ENCODE peak calls at places on chromosomes 4 and X, in six cellular contexts. I, X, D, E, S and T are unnamed samples.

GRCh38 chr4:133143775-133144430 is 5.2 kb upstream of the PCDH10 start:
- DNase-seq in I (no peak), X (no peak), D (no peak), E (no peak), S (no peak), T (no peak)

GRCh38 chr4:120865985-120866384 is 56.5 kb downstream of the PRDM5 start:
- DNase-seq in I (no peak), X (no peak), D (no peak), E (no peak), S (no peak), T (no peak)

GRCh38 chr4:44446801-44447562 is 1.6 kb downstream of the KCTD8 start:
- DNase-seq in I (peak; percentile 8), X (no peak), D (no peak), E (no peak), S (no peak), T (no peak)

GRCh38 chr4:115873048-115873447 is 759.6 kb upstream of the NDST4 start:
- DNase-seq in I (no peak), X (no peak), D (no peak), E (no peak), S (no peak), T (no peak)

GRCh38 chrX:68842351-68842750 is 13.5 kb downstream of the EFNB1 start:
- DNase-seq in I (no peak), X (no peak), D (no peak), E (no peak), S (no peak), T (no peak)

GRCh38 chr4:60215906-60216305 is 984.2 kb upstream of the ADGRL3 start:
- DNase-seq in I (no peak), X (no peak), D (no peak), E (no peak), S (no peak), T (no peak)

GRCh38 chr4:57156242-57156990 is 46.2 kb upstream of the IGFBP7 start:
- DNase-seq in I (no peak), X (no peak), D (no peak), E (no peak), S (no peak), T (no peak)

GRCh38 chrX:118660085-118660484 is 67.3 kb upstream of the IL13RA1 start:
- DNase-seq in I (no peak), X (no peak), D (no peak), E (no peak), S (no peak), T (no peak)

GRCh38 chrX:120739300-120739699 is 109.4 kb upstream of the C1GALT1C1 start:
- DNase-seq in I (no peak), X (no peak), D (no peak), E (no peak), S (no peak), T (no peak)

GRCh38 chr4:87011340-87012034 is 76.7 kb downstream of the AFF1 start:
- DNase-seq in I (peak; percentile 84), X (no peak), D (no peak), E (no peak), S (no peak), T (no peak)

GRCh38 chrX:45198301-45198700 is 2.4 kb downstream of the DIPK2B start:
- DNase-seq in I (no peak), X (no peak), D (no peak), E (no peak), S (no peak), T (no peak)

GRCh38 chr4:72110886-72111285 is 79.1 kb downstream of the NPFFR2 start:
- DNase-seq in I (no peak), X (no peak), D (no peak), E (no peak), S (no peak), T (no peak)

GRCh38 chrX:108590496-108590895 is 145.9 kb downstream of the IRS4 start:
- DNase-seq in I (no peak), X (no peak), D (no peak), E (no peak), S (no peak), T (no peak)

GRCh38 chrX:21948897-21949578 is 8.5 kb downstream of the SMS start:
- DNase-seq in I (no peak), X (no peak), D (no peak), E (no peak), S (no peak), T (no peak)

GRCh38 chr4:173370130-173370476 is 651 bp upstream of the SAP30 start:
- DNase-seq in I (no peak), X (peak; percentile 66), D (peak; percentile 92), E (peak; percentile 94), S (peak; percentile 73), T (peak; percentile 60)

GRCh38 chrX:38462257-38462656 is 99.1 kb upstream of the TSPAN7 start:
- DNase-seq in I (no peak), X (no peak), D (no peak), E (no peak), S (no peak), T (no peak)

GRCh38 chr4:41154814-41155177 is 59.5 kb downstream of the APBB2 start:
- DNase-seq in I (no peak), X (no peak), D (peak; percentile 82), E (no peak), S (no peak), T (no peak)

GRCh38 chr4:41157009-41157408 is 57.3 kb downstream of the APBB2 start:
- DNase-seq in I (no peak), X (no peak), D (no peak), E (no peak), S (no peak), T (no peak)

GRCh38 chr4:41156574-41156973 is 57.8 kb downstream of the APBB2 start:
- DNase-seq in I (no peak), X (no peak), D (no peak), E (no peak), S (no peak), T (no peak)

GRCh38 chr4:41154001-41154813 is 60.1 kb downstream of the APBB2 start:
- DNase-seq in I (no peak), X (no peak), D (no peak), E (no peak), S (no peak), T (no peak)

DNA sequence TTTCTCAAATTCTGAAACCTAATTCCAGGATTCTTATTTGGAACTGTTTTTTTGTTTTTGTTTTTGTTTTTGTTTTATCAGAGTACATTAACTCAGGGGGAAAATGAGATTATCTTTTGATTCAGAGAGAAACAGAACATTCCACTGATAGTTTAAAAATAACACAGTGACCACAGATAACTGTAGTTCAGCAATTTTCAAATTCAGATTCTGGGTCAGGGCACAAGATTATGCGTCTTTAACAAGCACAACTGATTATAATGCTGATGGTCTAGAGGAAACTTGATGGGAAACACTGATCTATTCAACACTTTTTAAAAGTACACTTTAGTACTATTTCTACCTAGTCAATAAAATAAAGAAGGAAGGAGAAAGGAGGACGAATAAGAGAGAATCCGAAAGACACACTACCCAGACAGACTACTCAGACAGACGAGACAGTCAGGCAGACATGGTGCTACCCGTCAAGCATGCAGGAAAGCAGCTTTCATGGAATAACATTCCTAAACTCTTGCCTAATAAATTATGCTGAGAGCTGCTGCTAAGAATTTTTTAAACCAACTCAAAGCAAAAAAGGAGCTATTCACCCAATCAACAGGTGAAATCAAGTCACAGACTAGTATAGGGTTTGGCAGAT is 59.0 kb downstream of the APBB2 start:
- DNase-seq in I (peak; percentile 26), X (no peak), D (no peak), E (no peak), S (no peak), T (no peak)
- H3K4me3 ChIP-seq in I (no peak overlapping the region), X (peak overlapping the region; percentile 1), D (peak overlapping the region; percentile 9), E (peak overlapping the region; percentile 3), S (no peak overlapping the region), T (peak overlapping the region; percentile 47)

GRCh38 chr4:4866833-4867744 is 7.6 kb downstream of the MSX1 start:
- DNase-seq in I (peak; percentile 77), X (peak; percentile 47), D (no peak), E (no peak), S (no peak), T (no peak)

GRCh38 chr4:4864443-4864939 is 5.0 kb downstream of the MSX1 start:
- DNase-seq in I (no peak), X (no peak), D (no peak), E (no peak), S (no peak), T (no peak)

GRCh38 chr4:4866124-4866832 is 6.8 kb downstream of the MSX1 start:
- DNase-seq in I (peak; percentile 35), X (no peak), D (no peak), E (no peak), S (no peak), T (no peak)

GRCh38 chr4:4864940-4865704 is 5.7 kb downstream of the MSX1 start:
- DNase-seq in I (peak; percentile 17), X (no peak), D (no peak), E (no peak), S (no peak), T (no peak)

GRCh38 chr4:4865705-4866123 is 6.2 kb downstream of the MSX1 start:
- DNase-seq in I (no peak), X (no peak), D (no peak), E (no peak), S (no peak), T (no peak)
- H3K27ac ChIP-seq in I (peak overlapping the region; percentile 89), X (no peak overlapping the region), D (no peak overlapping the region), E (no peak overlapping the region), S (no peak overlapping the region), T (no peak overlapping the region)

GRCh38 chr4:158588285-158588684 is 66.6 kb downstream of the RXFP1 start:
- DNase-seq in I (no peak), X (no peak), D (no peak), E (no peak), S (no peak), T (no peak)
- TF ChIP-seq CTCF in I (no peak), X (no peak), D (no peak), E (no peak), S (no peak), T (no peak)

DNA sequence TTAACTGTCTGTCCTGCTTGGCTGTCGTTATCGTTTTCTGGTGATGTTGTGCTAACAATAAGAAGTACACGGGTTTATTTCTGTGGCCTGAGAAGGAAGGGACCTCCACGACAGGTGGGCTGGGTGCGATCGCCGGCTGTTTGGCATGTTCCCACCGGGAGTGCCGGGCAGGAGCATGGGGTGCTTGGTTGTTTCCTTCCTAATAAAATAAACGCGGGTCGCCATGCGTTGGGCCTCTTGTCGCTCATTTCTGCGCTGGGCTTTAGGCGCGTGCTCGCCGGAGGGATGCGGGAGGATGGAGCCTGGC is 711 bp upstream of the GDI1 start:
- DNase-seq in I (no peak), X (no peak), D (no peak), E (no peak), S (no peak), T (no peak)
- H3K4me3 ChIP-seq in I (no peak overlapping the region), X (peak overlapping the region; percentile 52), D (peak overlapping the region; percentile 90), E (peak overlapping the region; percentile 86), S (peak overlapping the region; percentile 23), T (peak overlapping the region; percentile 64)

DNA sequence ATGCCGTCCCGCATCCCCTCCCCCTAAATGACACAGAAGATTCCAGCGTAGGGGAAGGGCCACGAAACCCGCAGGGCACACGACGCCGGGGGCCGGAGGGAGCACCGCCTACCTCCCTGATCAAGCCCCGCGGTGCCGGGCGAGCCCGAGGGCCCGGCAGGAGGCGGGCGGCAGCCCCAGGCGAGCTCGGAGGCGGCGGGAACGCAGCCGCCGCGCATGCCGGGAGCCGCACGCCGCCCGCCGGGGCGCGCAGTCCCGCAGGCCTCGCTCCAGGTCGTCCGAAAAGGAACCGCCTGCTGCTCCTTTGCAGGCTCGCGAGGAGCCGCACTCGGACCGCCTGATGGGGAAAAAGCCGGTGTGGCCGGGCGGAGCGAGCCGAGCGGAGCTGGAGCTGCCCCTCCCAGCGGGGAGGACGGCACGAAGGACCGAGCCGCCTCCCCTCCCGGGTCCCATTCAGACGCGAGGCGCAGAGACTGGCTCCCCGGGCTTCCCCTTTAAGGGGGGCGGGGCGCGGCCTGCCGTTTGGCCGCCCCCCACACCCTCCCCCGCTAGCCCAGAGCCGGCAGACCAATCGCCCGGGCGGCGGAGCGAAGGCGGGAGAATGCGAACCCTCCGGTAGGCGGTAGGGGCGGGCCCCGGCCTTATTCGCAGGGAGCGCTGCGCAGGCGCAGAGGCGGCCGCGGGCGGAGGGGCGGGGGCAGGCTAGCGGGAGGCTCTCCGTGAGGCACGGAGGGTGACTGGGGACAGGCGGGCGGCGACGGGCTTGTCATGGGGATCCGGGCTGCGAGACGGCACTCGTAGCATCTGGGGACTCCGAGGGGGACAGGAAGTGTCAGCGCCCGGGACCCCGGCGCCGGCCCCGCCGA is 561 bp upstream of the ING2 start:
- DNase-seq in I (peak; percentile 100), X (peak; percentile 100), D (peak; percentile 100), E (peak; percentile 100), S (peak; percentile 99), T (peak; percentile 97)
- H3K27ac ChIP-seq in I (peak overlapping the region; percentile 100), X (peak overlapping the region; percentile 97), D (peak overlapping the region; percentile 92), E (peak overlapping the region; percentile 92), S (peak overlapping the region; percentile 97), T (peak overlapping the region; percentile 90)